ENCODE peak calls at places on chromosomes 11 and 22, in six cellular contexts. A, K, N, I, Q and D are unnamed samples.
A peak's percentile ranks its signal among the peaks of the same experiment; 100 is the strongest.

GRCh38 chr22:32448980-32449379 is 15.3 kb downstream of the BPIFC start:
- DNase-seq in A (peak; percentile 37), K (no peak), N (no peak), I (no peak), Q (no peak), D (no peak)

GRCh38 chr11:13073119-13073981 is 64.2 kb downstream of the RASSF10 start:
- DNase-seq in A (no peak), K (no peak), N (no peak), I (no peak), Q (no peak), D (no peak)

GRCh38 chr11:9760180-9760550 is 96.3 kb downstream of the SWAP70 start:
- DNase-seq in A (peak; percentile 80), K (no peak), N (no peak), I (no peak), Q (no peak), D (no peak)

GRCh38 chr11:37978647-37979046 is 1380.6 kb upstream of the RAG2 start:
- DNase-seq in A (no peak), K (no peak), N (no peak), I (no peak), Q (peak; percentile 79), D (no peak)

GRCh38 chr11:104602643-104603042 is 295.6 kb downstream of the CASP12 start:
- DNase-seq in A (no peak), K (no peak), N (no peak), I (no peak), Q (no peak), D (no peak)

GRCh38 chr11:102614485-102614884 is 10.6 kb downstream of the MMP20 start:
- DNase-seq in A (no peak), K (no peak), N (no peak), I (peak; percentile 26), Q (no peak), D (peak; percentile 10)

GRCh38 chr11:86594746-86595145 is 77.7 kb downstream of the ME3 start:
- DNase-seq in A (no peak), K (no peak), N (no peak), I (peak; percentile 20), Q (no peak), D (peak; percentile 59)

GRCh38 chr11:46296520-46297448 is 19.3 kb downstream of the CREB3L1 start:
- DNase-seq in A (peak; percentile 58), K (no peak), N (no peak), I (peak; percentile 98), Q (peak; percentile 37), D (peak; percentile 44)

GRCh38 chr22:28637225-28637624 is 42.4 kb downstream of the TTC28 start:
- DNase-seq in A (no peak), K (no peak), N (no peak), I (no peak), Q (no peak), D (no peak)

GRCh38 chr11:60363542-60364525 is 14.5 kb upstream of the MS4A7 start:
- DNase-seq in A (peak; percentile 59), K (peak; percentile 41), N (no peak), I (peak; percentile 88), Q (peak; percentile 40), D (peak; percentile 66)

GRCh38 chr11:86608251-86608799 is 64.1 kb downstream of the ME3 start:
- DNase-seq in A (peak; percentile 60), K (peak; percentile 12), N (no peak), I (peak; percentile 82), Q (peak; percentile 72), D (peak; percentile 71)

GRCh38 chr11:73140213-73141030 is 1.7 kb downstream of the FCHSD2 start:
- DNase-seq in A (no peak), K (peak; percentile 56), N (no peak), I (peak; percentile 45), Q (peak; percentile 24), D (peak; percentile 32)

GRCh38 chr22:23069502-23070357 is 589 bp upstream of the GNAZ start:
- DNase-seq in A (peak; percentile 92), K (peak; percentile 95), N (peak; percentile 80), I (peak; percentile 93), Q (peak; percentile 88), D (peak; percentile 89)

GRCh38 chr11:111387318-111387863 is 8.3 kb upstream of the POU2AF1 start:
- DNase-seq in A (peak; percentile 70), K (no peak), N (no peak), I (no peak), Q (no peak), D (no peak)